ENCODE peak calls at places on chromosome X, in ten cellular contexts. Q, P, X, I, G, Y, V, L, B and F are unnamed samples.

GRCh38 chrX:8447367-8447766 is 17.3 kb upstream of the VCX3B start:
- DNase-seq in X (no peak), Y (no peak), G (no peak), P (no peak), Q (no peak), B (no peak), V (no peak), I (no peak), L (no peak), F (no peak)

GRCh38 chrX:141176586-141177451 is at the start of gene LDOC1:
- DNase-seq in G (peak), I (peak), L (peak), B (peak), Y (peak), V (peak), Q (peak), P (peak), X (peak), F (peak)

GRCh38 chrX:12898073-12898472 is 8.3 kb upstream of the TLR8 start:
- DNase-seq in B (no peak), Y (no peak), L (no peak), G (peak), P (no peak), I (no peak), X (no peak), Q (no peak), V (no peak), F (no peak)

GRCh38 chrX:101478366-101478765 is 6.9 kb upstream of the ARMCX4 start:
- DNase-seq in Y (no peak), V (no peak), P (no peak), X (no peak), G (peak), B (no peak), Q (no peak), I (no peak), L (no peak), F (no peak)

GRCh38 chrX:65406532-65406931 is 128.1 kb downstream of the LAS1L start:
- DNase-seq in X (no peak), L (no peak), V (peak), P (peak), Y (no peak), G (no peak), Q (no peak), I (peak), B (peak), F (no peak)

GRCh38 chrX:479273-479981 is 92.7 kb upstream of the PPP2R3B start:
- DNase-seq in Q (no peak), B (no peak), L (no peak), G (no peak), V (no peak), X (no peak), I (no peak), Y (no peak), P (no peak), F (no peak)

GRCh38 chrX:153864561-153865320 is 21.2 kb downstream of the L1CAM start:
- DNase-seq in V (no peak), G (no peak), X (no peak), L (no peak), Q (no peak), P (no peak), B (no peak), I (no peak), Y (no peak), F (no peak)

GRCh38 chrX:139538907-139539593 is 8.5 kb downstream of the F9 start:
- DNase-seq in Y (no peak), P (no peak), X (no peak), I (no peak), V (no peak), G (no peak), B (no peak), L (no peak), Q (no peak), F (no peak)

GRCh38 chrX:15600071-15600470 is 689 bp downstream of the ACE2 start:
- DNase-seq in P (no peak), Y (no peak), B (no peak), I (no peak), Q (no peak), G (peak), V (no peak), L (no peak), X (no peak), F (no peak)

GRCh38 chrX:40064055-40064597 is 33.6 kb downstream of the BCOR start:
- DNase-seq in Y (no peak), Q (no peak), L (no peak), X (no peak), P (no peak), V (no peak), I (no peak), G (no peak), B (no peak), F (no peak)

GRCh38 chrX:77749695-77750094 is 36.3 kb downstream of the ATRX start:
- DNase-seq in L (no peak), X (no peak), Q (peak), G (peak), P (no peak), B (no peak), I (peak), Y (no peak), V (no peak), F (no peak)

GRCh38 chrX:96807318-96807717 is 76.4 kb upstream of the RPA4 start:
- DNase-seq in V (no peak), Y (no peak), L (no peak), X (no peak), G (no peak), B (no peak), Q (no peak), I (no peak), P (no peak), F (no peak)

GRCh38 chrX:11053351-11053750 is 57.8 kb upstream of the HCCS start:
- DNase-seq in G (no peak), B (no peak), I (no peak), L (no peak), X (no peak), P (no peak), V (no peak), Y (no peak), Q (no peak), F (no peak)

GRCh38 chrX:154739952-154740351 is 10.9 kb downstream of the GAB3 start:
- DNase-seq in Q (no peak), Y (no peak), X (no peak), I (no peak), G (no peak), B (no peak), L (no peak), P (no peak), V (no peak), F (no peak)

GRCh38 chrX:150361777-150362351 is 1.3 kb upstream of the MAMLD1 start:
- DNase-seq in G (peak), V (no peak), Q (peak), X (no peak), Y (peak), L (no peak), B (peak), I (no peak), P (no peak), F (no peak)

GRCh38 chrX:572490-573124 is 58.0 kb upstream of the SHOX start:
- DNase-seq in B (no peak), P (no peak), L (no peak), X (no peak), V (no peak), Q (no peak), I (no peak), G (no peak), Y (no peak), F (no peak)